ENCODE peak calls at places on chromosomes 12 and 14, in seven cellular contexts. X is NCI-H2081; I is M059J; Q is activated T-helper 1 cell treated with anti-CD3 and anti-CD28 coated beads, Interleukin-12 subunit alpha, Interleukin-12 subunit beta, Interleukin-2, Interleukin-4 antibody, amounts not matched to agents 30 ng/mL and 10 ng/mL and 1 ng/mL, durations not matched to agents 14 hours and 24 hours and 36 hours; P is HS-5; Z is NCI-H1105 treated with DMSO at 0.1 percent for 48 hours; H is stimulated activated CD8-positive, alpha-beta memory T cell treated with anti-CD3 and anti-CD28 coated beads, Interleukin-12 subunit alpha, Interleukin-12 subunit beta, amount 100 ng/mL, for 4 hours. O is an unnamed sample.

GRCh38 chr12:124833693-124834122 is 30.0 kb downstream of the SCARB1 start:
- DNase-seq in I (no peak), Q (no peak), P (no peak), H (no peak), X (peak), Z (no peak), O (no peak)

GRCh38 chr14:94975366-94975765 is 182.0 kb downstream of the DICER1 start:
- DNase-seq in P (no peak), Z (no peak), H (no peak), Q (no peak), X (no peak), I (no peak), O (no peak)

GRCh38 chr14:103522649-103523582 is at the start of gene CKB:
- DNase-seq in P (no peak), H (no peak), Q (no peak), X (peak), I (peak), Z (peak), O (no peak)

GRCh38 chr12:106681210-106681609 is 93.3 kb upstream of the RIC8B start:
- DNase-seq in Z (no peak), I (no peak), Q (no peak), X (no peak), P (no peak), H (no peak), O (no peak)

GRCh38 chr12:92105676-92106075 is 40.0 kb downstream of the BTG1 start:
- DNase-seq in Z (no peak), X (no peak), H (no peak), I (no peak), P (no peak), Q (no peak), O (no peak)

GRCh38 chr12:31923063-31923412 is 36.2 kb upstream of the RESF1 start:
- DNase-seq in Z (no peak), I (no peak), Q (no peak), X (no peak), P (no peak), H (no peak), O (no peak)

GRCh38 chr12:58470266-58471010 is 449.9 kb downstream of the LRIG3 start:
- DNase-seq in X (no peak), Z (no peak), Q (no peak), H (no peak), I (no peak), P (no peak), O (no peak)

GRCh38 chr12:26697217-26697616 is 135.8 kb downstream of the ITPR2 start:
- DNase-seq in Z (no peak), H (no peak), X (no peak), I (no peak), P (no peak), Q (no peak), O (no peak)

GRCh38 chr14:61591862-61592261 is 103.5 kb upstream of the HIF1A start:
- DNase-seq in P (no peak), I (no peak), Z (no peak), Q (no peak), X (no peak), H (no peak), O (no peak)

GRCh38 chr14:64729386-64730060 is 25.3 kb downstream of the PLEKHG3 start:
- DNase-seq in I (no peak), Q (no peak), H (no peak), X (no peak), P (no peak), Z (no peak), O (no peak)

GRCh38 chr14:73662439-73663056 is 17.8 kb downstream of the DNAL1 start:
- DNase-seq in Z (no peak), Q (no peak), H (no peak), X (no peak), I (peak), P (peak), O (no peak)

GRCh38 chr12:123119808-123120207 is 31.1 kb downstream of the PITPNM2 start:
- DNase-seq in Z (no peak), P (no peak), H (no peak), X (no peak), Q (peak), I (no peak), O (peak)

GRCh38 chr12:25997401-25997973 is 39.0 kb downstream of the RASSF8 start:
- DNase-seq in H (no peak), X (no peak), P (peak), Q (no peak), Z (no peak), I (peak), O (no peak)

GRCh38 chr12:95789126-95790024 is 1.2 kb downstream of the NTN4 start:
- DNase-seq in Q (no peak), I (peak), H (no peak), X (peak), Z (peak), P (no peak), O (no peak)

GRCh38 chr12:12661086-12661485 is 34.9 kb downstream of the GPR19 start:
- DNase-seq in I (peak), Z (no peak), P (peak), H (no peak), X (no peak), Q (no peak), O (no peak)

O was measured in stimulated activated CD4-positive, alpha-beta T cell treated with anti-CD3 and anti-CD28 coated beads, TNF-alpha, amount 100 ng/mL, for 4 hours.